ENCODE peak calls at places on chromosomes 7 and 10, in five cellular contexts. One of them, this sample, is unnamed.

GRCh38 chr10:73246322-73246782 is 703 bp downstream of the DNAJC9 start:
- DNase-seq in GM04503: no peak
- DNase-seq in stimulated activated CD4-positive, alpha-beta T cell treated with anti-CD3 and anti-CD28 coated beads, Interleukin-2, amount 100 ng/mL, for 4 hours: no peak
- DNase-seq in CD8-positive, alpha-beta memory T cell: no peak
- DNase-seq in cerebellum: no peak
- DNase-seq in this sample: no peak

GRCh38 chr10:59361659-59362183 is 628 bp downstream of the FAM13C start:
- DNase-seq in CD8-positive, alpha-beta memory T cell: no peak
- DNase-seq in stimulated activated CD4-positive, alpha-beta T cell treated with anti-CD3 and anti-CD28 coated beads, Interleukin-2, amount 100 ng/mL, for 4 hours: no peak
- DNase-seq in GM04503: no peak
- DNase-seq in cerebellum: no peak
- DNase-seq in this sample: no peak

GRCh38 chr10:46550795-46551700 is 5.4 kb downstream of the GPRIN2 start:
- DNase-seq in stimulated activated CD4-positive, alpha-beta T cell treated with anti-CD3 and anti-CD28 coated beads, Interleukin-2, amount 100 ng/mL, for 4 hours: no peak
- DNase-seq in cerebellum: no peak
- DNase-seq in CD8-positive, alpha-beta memory T cell: no peak
- DNase-seq in GM04503: no peak
- DNase-seq in this sample: no peak

GRCh38 chr10:68876246-68876918 is 24.7 kb upstream of the DDX50 start:
- DNase-seq in stimulated activated CD4-positive, alpha-beta T cell treated with anti-CD3 and anti-CD28 coated beads, Interleukin-2, amount 100 ng/mL, for 4 hours: no peak
- DNase-seq in CD8-positive, alpha-beta memory T cell: no peak
- DNase-seq in GM04503: no peak
- DNase-seq in cerebellum: no peak
- DNase-seq in this sample: no peak

GRCh38 chr7:34091330-34091917 is 186.1 kb downstream of the BMPER start:
- DNase-seq in CD8-positive, alpha-beta memory T cell: no peak
- DNase-seq in stimulated activated CD4-positive, alpha-beta T cell treated with anti-CD3 and anti-CD28 coated beads, Interleukin-2, amount 100 ng/mL, for 4 hours: no peak
- DNase-seq in GM04503: no peak
- DNase-seq in cerebellum: no peak
- DNase-seq in this sample: no peak

GRCh38 chr7:106344861-106345260 is 60.1 kb upstream of the NAMPT start:
- DNase-seq in stimulated activated CD4-positive, alpha-beta T cell treated with anti-CD3 and anti-CD28 coated beads, Interleukin-2, amount 100 ng/mL, for 4 hours: no peak
- DNase-seq in cerebellum: no peak
- DNase-seq in CD8-positive, alpha-beta memory T cell: no peak
- DNase-seq in GM04503: no peak
- DNase-seq in this sample: no peak

GRCh38 chr10:116073025-116073424 is 200.0 kb downstream of the GFRA1 start:
- DNase-seq in stimulated activated CD4-positive, alpha-beta T cell treated with anti-CD3 and anti-CD28 coated beads, Interleukin-2, amount 100 ng/mL, for 4 hours: no peak
- DNase-seq in GM04503: no peak
- DNase-seq in CD8-positive, alpha-beta memory T cell: no peak
- DNase-seq in cerebellum: no peak
- DNase-seq in this sample: no peak

GRCh38 chr10:35940067-35940989 is 298.2 kb upstream of the FZD8 start:
- DNase-seq in GM04503: no peak
- DNase-seq in stimulated activated CD4-positive, alpha-beta T cell treated with anti-CD3 and anti-CD28 coated beads, Interleukin-2, amount 100 ng/mL, for 4 hours: no peak
- DNase-seq in CD8-positive, alpha-beta memory T cell: no peak
- DNase-seq in cerebellum: no peak
- DNase-seq in this sample: no peak

GRCh38 chr10:22978918-22979317 is 51.1 kb downstream of the ARMC3 start:
- DNase-seq in GM04503: no peak
- DNase-seq in cerebellum: no peak
- DNase-seq in CD8-positive, alpha-beta memory T cell: no peak
- DNase-seq in stimulated activated CD4-positive, alpha-beta T cell treated with anti-CD3 and anti-CD28 coated beads, Interleukin-2, amount 100 ng/mL, for 4 hours: no peak
- DNase-seq in this sample: no peak

GRCh38 chr7:128352138-128352537 is 8.4 kb upstream of the RBM28 start:
- DNase-seq in stimulated activated CD4-positive, alpha-beta T cell treated with anti-CD3 and anti-CD28 coated beads, Interleukin-2, amount 100 ng/mL, for 4 hours: no peak
- DNase-seq in CD8-positive, alpha-beta memory T cell: no peak
- DNase-seq in GM04503: no peak
- DNase-seq in cerebellum: peak; percentile 45
- DNase-seq in this sample: no peak

GRCh38 chr10:84634636-84635035 is 306.2 kb downstream of the CCSER2 start:
- DNase-seq in GM04503: no peak
- DNase-seq in stimulated activated CD4-positive, alpha-beta T cell treated with anti-CD3 and anti-CD28 coated beads, Interleukin-2, amount 100 ng/mL, for 4 hours: no peak
- DNase-seq in cerebellum: no peak
- DNase-seq in CD8-positive, alpha-beta memory T cell: no peak
- DNase-seq in this sample: no peak

GRCh38 chr10:3217301-3217700 is 44.7 kb upstream of the PITRM1 start:
- DNase-seq in GM04503: peak; percentile 69
- DNase-seq in stimulated activated CD4-positive, alpha-beta T cell treated with anti-CD3 and anti-CD28 coated beads, Interleukin-2, amount 100 ng/mL, for 4 hours: no peak
- DNase-seq in CD8-positive, alpha-beta memory T cell: no peak
- DNase-seq in cerebellum: no peak
- DNase-seq in this sample: no peak

GRCh38 chr10:86179961-86180360 is 186.6 kb downstream of the GRID1 start:
- DNase-seq in stimulated activated CD4-positive, alpha-beta T cell treated with anti-CD3 and anti-CD28 coated beads, Interleukin-2, amount 100 ng/mL, for 4 hours: no peak
- DNase-seq in GM04503: no peak
- DNase-seq in CD8-positive, alpha-beta memory T cell: no peak
- DNase-seq in cerebellum: no peak
- DNase-seq in this sample: no peak

GRCh38 chr10:44933922-44934321 is 22.8 kb downstream of the TMEM72 start:
- DNase-seq in GM04503: no peak
- DNase-seq in stimulated activated CD4-positive, alpha-beta T cell treated with anti-CD3 and anti-CD28 coated beads, Interleukin-2, amount 100 ng/mL, for 4 hours: no peak
- DNase-seq in CD8-positive, alpha-beta memory T cell: no peak
- DNase-seq in cerebellum: no peak
- DNase-seq in this sample: no peak

GRCh38 chr7:76333388-76334101 is 25.2 kb downstream of the YWHAG start:
- DNase-seq in cerebellum: no peak
- DNase-seq in GM04503: no peak
- DNase-seq in stimulated activated CD4-positive, alpha-beta T cell treated with anti-CD3 and anti-CD28 coated beads, Interleukin-2, amount 100 ng/mL, for 4 hours: no peak
- DNase-seq in CD8-positive, alpha-beta memory T cell: no peak
- DNase-seq in this sample: no peak

This sample was measured in T follicular helper cell.